ENCODE peak calls at places on chromosomes 5 and 9, in six cellular contexts. One of them, this sample, is unnamed.
A peak's percentile ranks its signal among the peaks of the same experiment; 100 is the strongest.

GRCh38 chr5:27516437-27516836 is 478.1 kb upstream of the CDH9 start:
- DNase-seq in heart right ventricle: no peak
- DNase-seq in transverse colon: no peak
- DNase-seq in tibial artery: no peak
- DNase-seq in pancreas: no peak
- DNase-seq in cardiac muscle cell: no peak
- DNase-seq in this sample: no peak

GRCh38 chr9:69548676-69549075 is 123.5 kb downstream of the APBA1 start:
- DNase-seq in heart right ventricle: no peak
- DNase-seq in transverse colon: no peak
- DNase-seq in tibial artery: no peak
- DNase-seq in pancreas: no peak
- DNase-seq in cardiac muscle cell: no peak
- DNase-seq in this sample: no peak

GRCh38 chr9:134360897-134361296 is 34.6 kb downstream of the RXRA start:
- DNase-seq in heart right ventricle: peak; percentile 63
- DNase-seq in transverse colon: no peak
- DNase-seq in tibial artery: peak; percentile 69
- DNase-seq in pancreas: no peak
- DNase-seq in cardiac muscle cell: no peak
- DNase-seq in this sample: no peak

GRCh38 chr9:962023-962422 is 14.4 kb upstream of the DMRT3 start:
- DNase-seq in heart right ventricle: no peak
- DNase-seq in transverse colon: no peak
- DNase-seq in tibial artery: no peak
- DNase-seq in pancreas: no peak
- DNase-seq in cardiac muscle cell: no peak
- DNase-seq in this sample: no peak

GRCh38 chr5:133959643-133960042 is 8.8 kb downstream of the C5orf15 start:
- DNase-seq in heart right ventricle: no peak
- DNase-seq in transverse colon: no peak
- DNase-seq in tibial artery: no peak
- DNase-seq in pancreas: no peak
- DNase-seq in cardiac muscle cell: no peak
- DNase-seq in this sample: no peak

GRCh38 chr5:136080483-136081180 is 51.8 kb downstream of the TGFBI start:
- DNase-seq in heart right ventricle: peak; percentile 87
- DNase-seq in transverse colon: peak; percentile 90
- DNase-seq in tibial artery: peak; percentile 87
- DNase-seq in pancreas: peak; percentile 88
- DNase-seq in cardiac muscle cell: peak; percentile 86
- DNase-seq in this sample: peak; percentile 83

GRCh38 chr5:132294728-132295504 is 722 bp downstream of the SLC22A4 start:
- DNase-seq in heart right ventricle: peak; percentile 53
- DNase-seq in transverse colon: peak; percentile 80
- DNase-seq in tibial artery: peak; percentile 76
- DNase-seq in pancreas: peak; percentile 57
- DNase-seq in cardiac muscle cell: peak; percentile 50
- DNase-seq in this sample: peak; percentile 73

GRCh38 chr5:170475269-170476000 is 28.4 kb upstream of the KCNIP1 start:
- DNase-seq in heart right ventricle: no peak
- DNase-seq in transverse colon: no peak
- DNase-seq in tibial artery: no peak
- DNase-seq in pancreas: no peak
- DNase-seq in cardiac muscle cell: no peak
- DNase-seq in this sample: peak; percentile 3

GRCh38 chr5:119078870-119079269 is 8.0 kb downstream of the DMXL1 start:
- DNase-seq in heart right ventricle: no peak
- DNase-seq in transverse colon: no peak
- DNase-seq in tibial artery: no peak
- DNase-seq in pancreas: no peak
- DNase-seq in cardiac muscle cell: no peak
- DNase-seq in this sample: no peak

GRCh38 chr9:115674091-115674490 is 479.5 kb upstream of the PAPPA start:
- DNase-seq in heart right ventricle: no peak
- DNase-seq in transverse colon: no peak
- DNase-seq in tibial artery: no peak
- DNase-seq in pancreas: no peak
- DNase-seq in cardiac muscle cell: no peak
- DNase-seq in this sample: no peak

GRCh38 chr5:139246394-139246793 is 47.1 kb upstream of the MATR3 start:
- DNase-seq in heart right ventricle: no peak
- DNase-seq in transverse colon: no peak
- DNase-seq in tibial artery: no peak
- DNase-seq in pancreas: no peak
- DNase-seq in cardiac muscle cell: no peak
- DNase-seq in this sample: peak; percentile 62

GRCh38 chr5:81045389-81045807 is 85.2 kb downstream of the RASGRF2 start:
- DNase-seq in heart right ventricle: no peak
- DNase-seq in transverse colon: no peak
- DNase-seq in tibial artery: no peak
- DNase-seq in pancreas: no peak
- DNase-seq in cardiac muscle cell: no peak
- DNase-seq in this sample: no peak

GRCh38 chr5:82387041-82387818 is 109.1 kb upstream of the RPS23 start:
- DNase-seq in heart right ventricle: no peak
- DNase-seq in transverse colon: no peak
- DNase-seq in tibial artery: no peak
- DNase-seq in pancreas: no peak
- DNase-seq in cardiac muscle cell: no peak
- DNase-seq in this sample: no peak

GRCh38 chr9:93644397-93645088 is 68.2 kb downstream of the PHF2 start:
- DNase-seq in heart right ventricle: no peak
- DNase-seq in transverse colon: peak; percentile 3
- DNase-seq in tibial artery: no peak
- DNase-seq in pancreas: peak; percentile 3
- DNase-seq in cardiac muscle cell: no peak
- DNase-seq in this sample: no peak

GRCh38 chr5:77138981-77139380 is 51.9 kb upstream of the ZBED3 start:
- DNase-seq in heart right ventricle: no peak
- DNase-seq in transverse colon: no peak
- DNase-seq in tibial artery: peak; percentile 24
- DNase-seq in pancreas: no peak
- DNase-seq in cardiac muscle cell: no peak
- DNase-seq in this sample: no peak

GRCh38 chr5:42822558-42822957 is 10.9 kb upstream of the SELENOP start:
- DNase-seq in heart right ventricle: no peak
- DNase-seq in transverse colon: no peak
- DNase-seq in tibial artery: no peak
- DNase-seq in pancreas: no peak
- DNase-seq in cardiac muscle cell: no peak
- DNase-seq in this sample: no peak

GRCh38 chr9:127805620-127806019 is 2.9 kb downstream of the FPGS start:
- DNase-seq in heart right ventricle: no peak
- DNase-seq in transverse colon: peak; percentile 54
- DNase-seq in tibial artery: no peak
- DNase-seq in pancreas: no peak
- DNase-seq in cardiac muscle cell: peak; percentile 67
- DNase-seq in this sample: peak; percentile 91

GRCh38 chr9:132505961-132506691 is 76.3 kb upstream of the BARHL1 start:
- DNase-seq in heart right ventricle: no peak
- DNase-seq in transverse colon: no peak
- DNase-seq in tibial artery: no peak
- DNase-seq in pancreas: no peak
- DNase-seq in cardiac muscle cell: no peak
- DNase-seq in this sample: no peak
- H3K27me3 ChIP-seq in heart right ventricle: peaks cover 36% of the 10 kb centered on the region
- H3K27me3 ChIP-seq in transverse colon: peaks cover 39% of the 10 kb centered on the region
- H3K27me3 ChIP-seq in tibial artery: peaks cover 81% of the 10 kb centered on the region
- H3K27me3 ChIP-seq in pancreas: peaks cover 5% of the 10 kb centered on the region
- H3K27me3 ChIP-seq in cardiac muscle cell: peaks cover 5% of the 10 kb centered on the region
- H3K27me3 ChIP-seq in this sample: no peaks in the 10 kb centered on the region

GRCh38 chr5:68285857-68286611 is 70.5 kb downstream of the PIK3R1 start:
- DNase-seq in heart right ventricle: no peak
- DNase-seq in transverse colon: no peak
- DNase-seq in tibial artery: no peak
- DNase-seq in pancreas: no peak
- DNase-seq in cardiac muscle cell: peak; percentile 57
- DNase-seq in this sample: no peak
- H3K36me3 ChIP-seq in heart right ventricle: peaks cover 9% of the 10 kb centered on the region
- H3K36me3 ChIP-seq in transverse colon: peaks cover 13% of the 10 kb centered on the region
- H3K36me3 ChIP-seq in tibial artery: peaks cover 33% of the 10 kb centered on the region
- H3K36me3 ChIP-seq in pancreas: no peaks in the 10 kb centered on the region
- H3K36me3 ChIP-seq in cardiac muscle cell: peaks cover 8% of the 10 kb centered on the region
- H3K36me3 ChIP-seq in this sample: peaks cover 2% of the 10 kb centered on the region

GRCh38 chr5:174483411-174483810 is 241.0 kb upstream of the MSX2 start:
- DNase-seq in heart right ventricle: no peak
- DNase-seq in transverse colon: no peak
- DNase-seq in tibial artery: no peak
- DNase-seq in pancreas: no peak
- DNase-seq in cardiac muscle cell: no peak
- DNase-seq in this sample: no peak
- H3K27me3 ChIP-seq in heart right ventricle: no peaks in the 10 kb centered on the region
- H3K27me3 ChIP-seq in transverse colon: no peaks in the 10 kb centered on the region
- H3K27me3 ChIP-seq in tibial artery: peaks cover 8% of the 10 kb centered on the region
- H3K27me3 ChIP-seq in pancreas: no peaks in the 10 kb centered on the region
- H3K27me3 ChIP-seq in cardiac muscle cell: no peaks in the 10 kb centered on the region
- H3K27me3 ChIP-seq in this sample: no peaks in the 10 kb centered on the region

GRCh38 chr5:64872044-64872443 is 103.3 kb downstream of the CWC27 start:
- DNase-seq in heart right ventricle: no peak
- DNase-seq in transverse colon: no peak
- DNase-seq in tibial artery: no peak
- DNase-seq in pancreas: no peak
- DNase-seq in cardiac muscle cell: no peak
- DNase-seq in this sample: no peak
- H3K36me3 ChIP-seq in heart right ventricle: no peaks in the 10 kb centered on the region
- H3K36me3 ChIP-seq in transverse colon: no peaks in the 10 kb centered on the region
- H3K36me3 ChIP-seq in tibial artery: no peaks in the 10 kb centered on the region
- H3K36me3 ChIP-seq in pancreas: no peaks in the 10 kb centered on the region
- H3K36me3 ChIP-seq in cardiac muscle cell: no peaks in the 10 kb centered on the region
- H3K36me3 ChIP-seq in this sample: no peaks in the 10 kb centered on the region

GRCh38 chr5:67454957-67455561 is 258.5 kb upstream of the CD180 start:
- DNase-seq in heart right ventricle: no peak
- DNase-seq in transverse colon: no peak
- DNase-seq in tibial artery: no peak
- DNase-seq in pancreas: no peak
- DNase-seq in cardiac muscle cell: no peak
- DNase-seq in this sample: no peak

GRCh38 chr5:67459233-67459632 is 262.6 kb upstream of the CD180 start:
- DNase-seq in heart right ventricle: no peak
- DNase-seq in transverse colon: no peak
- DNase-seq in tibial artery: no peak
- DNase-seq in pancreas: no peak
- DNase-seq in cardiac muscle cell: no peak
- DNase-seq in this sample: no peak

GRCh38 chr5:67451640-67452279 is 255.2 kb upstream of the CD180 start:
- DNase-seq in heart right ventricle: no peak
- DNase-seq in transverse colon: no peak
- DNase-seq in tibial artery: no peak
- DNase-seq in pancreas: no peak
- DNase-seq in cardiac muscle cell: no peak
- DNase-seq in this sample: no peak

GRCh38 chr5:67453526-67453925 is 256.9 kb upstream of the CD180 start:
- DNase-seq in heart right ventricle: no peak
- DNase-seq in transverse colon: no peak
- DNase-seq in tibial artery: no peak
- DNase-seq in pancreas: no peak
- DNase-seq in cardiac muscle cell: no peak
- DNase-seq in this sample: no peak

DNA sequence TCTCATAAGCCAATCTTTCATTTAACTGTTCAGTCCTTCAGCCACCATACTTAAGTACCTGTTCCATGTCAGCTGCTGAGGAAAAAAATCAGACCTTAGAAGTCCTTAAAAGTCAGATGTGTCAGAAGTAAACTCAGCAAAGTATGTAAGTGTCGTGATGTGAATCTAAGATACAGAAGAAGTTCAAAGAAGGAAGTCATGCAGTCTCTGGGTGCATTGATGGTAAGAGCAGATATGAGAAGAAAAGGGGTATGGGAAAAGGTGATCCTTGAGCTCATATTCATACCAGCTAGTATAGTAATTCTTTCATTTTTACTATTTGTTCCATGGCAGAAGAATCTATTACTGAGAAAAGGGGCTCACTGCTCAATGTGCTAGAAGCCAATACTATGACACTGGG is 259.4 kb upstream of the CD180 start:
- DNase-seq in heart right ventricle: no peak
- DNase-seq in transverse colon: no peak
- DNase-seq in tibial artery: no peak
- DNase-seq in pancreas: no peak
- DNase-seq in cardiac muscle cell: no peak
- DNase-seq in this sample: no peak
- H3K27me3 ChIP-seq in heart right ventricle: no peaks in the 10 kb centered on the region
- H3K27me3 ChIP-seq in transverse colon: no peaks in the 10 kb centered on the region
- H3K27me3 ChIP-seq in tibial artery: no peaks in the 10 kb centered on the region
- H3K27me3 ChIP-seq in pancreas: no peaks in the 10 kb centered on the region
- H3K27me3 ChIP-seq in cardiac muscle cell: no peaks in the 10 kb centered on the region
- H3K27me3 ChIP-seq in this sample: no peaks in the 10 kb centered on the region